ENCODE peak calls at places on chromosomes 11 and 22, in eight cellular contexts. D, X, W, L, A, N, U and G are unnamed samples.

GRCh38 chr11:26761382-26761781 is 39.5 kb upstream of the SLC5A12 start:
- DNase-seq in D (no peak), X (no peak), W (no peak), L (no peak), A (no peak), N (no peak), U (no peak), G (no peak)

GRCh38 chr11:9459573-9460321 is 1.1 kb upstream of the ZNF143 start:
- DNase-seq in D (peak; percentile 28), X (no peak), W (peak; percentile 43), L (peak; percentile 27), A (peak; percentile 64), N (no peak), U (no peak), G (peak; percentile 18)

GRCh38 chr11:129143335-129143734 is 48.8 kb downstream of the ARHGAP32 start:
- DNase-seq in D (no peak), X (no peak), W (no peak), L (peak; percentile 95), A (peak; percentile 99), N (peak; percentile 79), U (peak; percentile 80), G (no peak)

GRCh38 chr22:42881982-42882656 is 25.0 kb upstream of the ARFGAP3 start:
- DNase-seq in D (no peak), X (no peak), W (no peak), L (peak; percentile 90), A (no peak), N (no peak), U (no peak), G (no peak)

GRCh38 chr11:47087801-47088200 is 88.9 kb downstream of the ARFGAP2 start:
- DNase-seq in D (no peak), X (no peak), W (no peak), L (no peak), A (no peak), N (no peak), U (no peak), G (no peak)

GRCh38 chr11:70824590-70825300 is 426.4 kb downstream of the CTTN start:
- DNase-seq in D (no peak), X (no peak), W (no peak), L (no peak), A (no peak), N (no peak), U (no peak), G (no peak)

GRCh38 chr11:26522912-26523610 is 49.0 kb downstream of the MUC15 start:
- DNase-seq in D (no peak), X (no peak), W (no peak), L (no peak), A (no peak), N (no peak), U (no peak), G (peak; percentile 20)

GRCh38 chr11:13834463-13834862 is 128.1 kb upstream of the SPON1 start:
- DNase-seq in D (peak; percentile 18), X (no peak), W (no peak), L (no peak), A (no peak), N (no peak), U (no peak), G (no peak)

GRCh38 chr11:14411818-14412217 is 52.8 kb upstream of the RRAS2 start:
- DNase-seq in D (no peak), X (no peak), W (no peak), L (peak; percentile 16), A (peak; percentile 94), N (peak; percentile 20), U (peak; percentile 81), G (no peak)

GRCh38 chr11:63775221-63775620 is 6.6 kb upstream of the ZFTA start:
- DNase-seq in D (no peak), X (no peak), W (no peak), L (no peak), A (no peak), N (no peak), U (no peak), G (no peak)

GRCh38 chr22:44444341-44445306 is 53.4 kb downstream of the RTL6 start:
- DNase-seq in D (no peak), X (no peak), W (no peak), L (no peak), A (no peak), N (no peak), U (no peak), G (no peak)

GRCh38 chr11:104254347-104254746 is 90.4 kb upstream of the PDGFD start:
- DNase-seq in D (peak; percentile 79), X (no peak), W (peak; percentile 36), L (peak; percentile 19), A (peak; percentile 45), N (peak; percentile 51), U (no peak), G (no peak)

GRCh38 chr11:103936059-103936458 is 100.4 kb upstream of the DDI1 start:
- DNase-seq in D (no peak), X (no peak), W (no peak), L (peak; percentile 43), A (no peak), N (no peak), U (no peak), G (no peak)

GRCh38 chr22:32587449-32587848 is 112.8 kb downstream of the FBXO7 start:
- DNase-seq in D (no peak), X (no peak), W (no peak), L (no peak), A (no peak), N (no peak), U (peak; percentile 77), G (no peak)

GRCh38 chr11:20754957-20755356 is 85.6 kb downstream of the NELL1 start:
- DNase-seq in D (no peak), X (no peak), W (no peak), L (no peak), A (no peak), N (no peak), U (no peak), G (no peak)

GRCh38 chr11:79226136-79226535 is 214.7 kb downstream of the TENM4 start:
- DNase-seq in D (no peak), X (no peak), W (no peak), L (no peak), A (no peak), N (no peak), U (no peak), G (no peak)

GRCh38 chr11:44556735-44557409 is 8.6 kb upstream of the CD82 start:
- DNase-seq in D (peak; percentile 70), X (peak; percentile 13), W (peak; percentile 74), L (peak; percentile 72), A (peak; percentile 87), N (peak; percentile 33), U (no peak), G (no peak)

GRCh38 chr11:5421811-5422210 is at the start of gene OR51Q1:
- DNase-seq in D (no peak), X (no peak), W (no peak), L (no peak), A (no peak), N (no peak), U (no peak), G (no peak)

GRCh38 chr11:134139873-134140331 is 71.0 kb downstream of the JAM3 start:
- DNase-seq in D (peak; percentile 70), X (peak; percentile 65), W (peak; percentile 57), L (peak; percentile 76), A (peak; percentile 90), N (peak; percentile 74), U (no peak), G (peak; percentile 8)

GRCh38 chr22:40578171-40578570 is 58.3 kb downstream of the MRTFA start:
- DNase-seq in D (no peak), X (no peak), W (no peak), L (no peak), A (no peak), N (no peak), U (no peak), G (no peak)

GRCh38 chr11:111462329-111462728 is 49.9 kb downstream of the BTG4 start:
- DNase-seq in D (no peak), X (no peak), W (no peak), L (no peak), A (no peak), N (no peak), U (peak; percentile 45), G (no peak)

GRCh38 chr11:132122701-132123100 is 752.3 kb downstream of the NTM start:
- DNase-seq in D (no peak), X (no peak), W (no peak), L (no peak), A (no peak), N (no peak), U (no peak), G (no peak)

GRCh38 chr11:119594639-119595249 is 134.3 kb downstream of the NECTIN1 start:
- DNase-seq in D (no peak), X (no peak), W (no peak), L (peak; percentile 62), A (peak; percentile 48), N (no peak), U (no peak), G (no peak)

GRCh38 chr11:20000022-20000392 is 160.3 kb downstream of the DBX1 start:
- DNase-seq in D (no peak), X (no peak), W (no peak), L (no peak), A (no peak), N (no peak), U (no peak), G (no peak)

GRCh38 chr22:50683086-50683993 is 10.7 kb downstream of the SHANK3 start:
- DNase-seq in D (no peak), X (peak; percentile 67), W (peak; percentile 2), L (no peak), A (no peak), N (no peak), U (no peak), G (no peak)

GRCh38 chr11:2890466-2891241 is 5.1 kb upstream of the CDKN1C start:
- DNase-seq in D (no peak), X (no peak), W (no peak), L (peak; percentile 48), A (no peak), N (no peak), U (no peak), G (no peak)

GRCh38 chr11:100857236-100858005 is 170.3 kb downstream of the ARHGAP42 start:
- DNase-seq in D (no peak), X (no peak), W (no peak), L (no peak), A (no peak), N (no peak), U (no peak), G (no peak)

GRCh38 chr22:35220221-35220620 is 37.1 kb upstream of the HMGXB4 start:
- DNase-seq in D (no peak), X (no peak), W (no peak), L (no peak), A (no peak), N (no peak), U (no peak), G (no peak)

GRCh38 chr11:85718126-85718943 is 32.3 kb upstream of the CCDC89 start:
- DNase-seq in D (no peak), X (no peak), W (no peak), L (no peak), A (no peak), N (no peak), U (no peak), G (no peak)

GRCh38 chr22:39520054-39520873 is at the start of gene ATF4:
- DNase-seq in D (peak; percentile 99), X (peak; percentile 97), W (peak; percentile 97), L (peak; percentile 99), A (peak; percentile 100), N (peak; percentile 100), U (peak; percentile 99), G (peak; percentile 96)

GRCh38 chr11:13277719-13278619 is at the start of gene BMAL1:
- DNase-seq in D (no peak), X (peak; percentile 67), W (peak; percentile 64), L (peak; percentile 53), A (peak; percentile 56), N (no peak), U (peak; percentile 89), G (no peak)

GRCh38 chr11:8488395-8488794 is 105.6 kb downstream of the STK33 start:
- DNase-seq in D (no peak), X (no peak), W (no peak), L (no peak), A (no peak), N (no peak), U (no peak), G (no peak)

GRCh38 chr11:116732740-116733385 is 39.9 kb downstream of the BUD13 start:
- DNase-seq in D (peak; percentile 82), X (peak; percentile 81), W (peak; percentile 67), L (peak; percentile 49), A (peak; percentile 85), N (peak; percentile 76), U (peak; percentile 84), G (peak; percentile 70)

GRCh38 chr11:13140873-13141655 is 131.9 kb downstream of the RASSF10 start:
- DNase-seq in D (no peak), X (no peak), W (no peak), L (no peak), A (no peak), N (no peak), U (no peak), G (no peak)